ENCODE peak calls at places on chromosomes 5 and 9, in seven cellular contexts. F is HepG2, R is GM23338, Z is endothelial cell of umbilical vein, K is HCT116, B is K562, I is H1. Y is an unnamed sample.
A peak's percentile ranks its signal among the peaks of the same experiment; 100 is the strongest.

GRCh38 chr9:133225171-133226011 is 16.3 kb upstream of the OBP2B start:
- DNase-seq in F (no peak), R (no peak), Z (no peak), K (no peak), B (no peak), I (no peak), Y (no peak)

GRCh38 chr9:125850763-125851162 is 103.6 kb downstream of the PBX3 start:
- DNase-seq in F (peak; percentile 78), R (no peak), Z (no peak), K (no peak), B (no peak), I (no peak), Y (no peak)

GRCh38 chr5:120160120-120160895 is 303.8 kb upstream of the PRR16 start:
- DNase-seq in F (no peak), R (no peak), Z (no peak), K (no peak), B (no peak), I (no peak), Y (no peak)

GRCh38 chr5:181053760-181054122 is 13.7 kb downstream of the BTNL9 start:
- DNase-seq in F (no peak), R (peak; percentile 58), Z (no peak), K (no peak), B (no peak), I (no peak), Y (no peak)

GRCh38 chr9:37676411-37676830 is 25.7 kb downstream of the FRMPD1 start:
- DNase-seq in F (no peak), R (no peak), Z (no peak), K (no peak), B (no peak), I (no peak), Y (no peak)

GRCh38 chr5:150847334-150847695 is 994 bp downstream of the IRGM start:
- DNase-seq in F (no peak), R (no peak), Z (no peak), K (no peak), B (no peak), I (no peak), Y (no peak)

GRCh38 chr5:158718738-158719505 is 380.8 kb downstream of the EBF1 start:
- DNase-seq in F (no peak), R (no peak), Z (no peak), K (no peak), B (no peak), I (no peak), Y (no peak)

GRCh38 chr9:101072259-101072658 is 43.7 kb downstream of the PLPPR1 start:
- DNase-seq in F (no peak), R (no peak), Z (no peak), K (no peak), B (no peak), I (no peak), Y (no peak)

GRCh38 chr9:35649431-35650340 is 1.0 kb downstream of the SIT1 start:
- DNase-seq in F (no peak), R (no peak), Z (no peak), K (no peak), B (peak; percentile 28), I (no peak), Y (no peak)

GRCh38 chr5:31990296-31990695 is 183.8 kb downstream of the GOLPH3 start:
- DNase-seq in F (no peak), R (no peak), Z (no peak), K (no peak), B (no peak), I (no peak), Y (no peak)

GRCh38 chr5:147661576-147661975 is 121.0 kb downstream of the JAKMIP2 start:
- DNase-seq in F (no peak), R (no peak), Z (no peak), K (no peak), B (no peak), I (no peak), Y (no peak)

GRCh38 chr5:110625376-110625999 is 101.0 kb downstream of the TMEM232 start:
- DNase-seq in F (peak; percentile 9), R (peak; percentile 67), Z (peak; percentile 33), K (peak; percentile 22), B (no peak), I (no peak), Y (peak; percentile 30)

GRCh38 chr5:54601832-54602231 is 84.3 kb downstream of the SNX18 start:
- DNase-seq in F (no peak), R (no peak), Z (no peak), K (no peak), B (no peak), I (no peak), Y (no peak)

GRCh38 chr5:124156408-124157027 is 589.9 kb downstream of the ZNF608 start:
- DNase-seq in F (no peak), R (no peak), Z (peak; percentile 60), K (no peak), B (no peak), I (no peak), Y (no peak)

DNA sequence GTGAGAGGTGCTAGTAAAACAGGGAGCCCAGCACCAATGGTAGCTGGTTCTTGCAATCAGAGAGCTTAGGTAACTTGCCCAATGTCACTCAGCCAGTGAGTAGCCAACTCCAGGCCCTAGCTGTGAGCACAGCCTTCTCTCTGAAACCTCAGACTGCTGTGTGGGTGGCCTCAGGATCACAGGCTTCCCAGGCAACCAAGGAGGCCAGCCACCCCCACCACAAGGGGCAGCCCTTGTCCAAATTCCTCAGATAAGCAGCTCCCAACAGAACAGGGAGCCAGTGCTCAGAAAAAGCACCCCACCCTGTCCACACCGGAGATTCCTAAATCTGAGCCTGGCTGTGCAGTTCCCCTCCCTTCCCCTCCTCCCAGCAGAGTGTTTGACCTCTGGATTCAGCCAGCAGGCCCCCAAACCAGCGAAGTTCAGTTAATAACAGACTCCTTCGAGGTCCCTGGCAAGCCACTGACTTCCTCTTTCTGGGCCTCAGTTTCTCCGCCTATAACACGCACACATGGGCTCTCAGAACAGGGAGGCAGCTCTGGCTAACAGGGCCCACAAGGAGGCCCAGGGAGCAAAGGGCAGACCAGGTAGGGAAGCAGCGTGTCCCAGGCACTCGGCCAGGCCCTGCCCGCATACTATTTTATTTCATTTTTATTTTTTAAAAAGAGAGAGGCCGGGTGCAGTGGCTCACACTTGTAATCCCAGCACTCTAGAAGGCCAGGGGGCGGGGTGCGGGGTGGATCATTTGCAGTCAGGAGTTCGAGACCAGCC is 2.7 kb downstream of the EEIG1 start:
- DNase-seq in F (no peak), R (peak; percentile 74), Z (no peak), K (no peak), B (peak; percentile 52), I (no peak), Y (no peak)
- TF ChIP-seq POLR2AphosphoS5 in F (no peak), R (no peak), Z (no peak), K (peak; percentile 16), B (no peak), I (no peak), Y (no peak)

DNA sequence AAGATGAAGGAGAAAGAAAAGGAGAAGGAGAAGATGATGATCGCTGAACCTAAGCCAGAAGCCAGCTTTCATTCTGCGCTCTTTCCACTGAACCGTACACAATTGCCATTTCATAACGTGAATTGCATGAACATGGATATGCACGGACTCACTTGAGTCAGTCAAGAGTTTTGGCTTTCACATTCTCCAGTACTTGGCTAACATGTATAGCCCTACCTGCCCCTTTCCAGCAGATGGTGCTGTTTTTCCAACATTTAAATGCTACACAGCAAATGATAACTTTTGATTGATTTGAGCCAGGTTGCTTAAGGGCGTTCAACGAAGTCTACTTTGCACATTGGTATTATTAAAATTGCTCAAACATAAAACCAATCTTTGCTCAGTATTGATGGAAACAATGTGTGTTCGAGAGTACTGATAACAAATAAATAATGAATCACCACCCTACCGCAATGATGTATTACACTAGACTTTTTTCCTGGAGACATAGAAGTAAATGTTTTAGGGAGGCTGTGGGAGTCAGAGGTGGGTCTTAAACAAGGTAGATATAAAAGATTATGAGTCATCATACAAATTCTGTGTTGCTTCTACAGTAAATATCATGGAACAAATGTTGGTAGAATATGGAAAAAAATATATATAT is 196.4 kb downstream of the TRPM3 start:
- DNase-seq in F (peak; percentile 56), R (peak; percentile 83), Z (peak; percentile 90), K (peak; percentile 48), B (peak; percentile 11), I (no peak), Y (peak; percentile 16)
- H3K4me3 ChIP-seq in F (no peak overlapping the region), R (no peak overlapping the region), Z (peak overlapping the region; percentile 8), K (no peak overlapping the region), B (no peak overlapping the region), I (no peak overlapping the region), Y (no peak overlapping the region)

GRCh38 chr5:43039468-43040286 is 442 bp downstream of the ANXA2R start:
- DNase-seq in F (peak; percentile 50), R (peak; percentile 60), Z (peak; percentile 83), K (peak; percentile 56), B (peak; percentile 30), I (no peak), Y (no peak)
- TF ChIP-seq EZH2 in F (no peak), R (peak; percentile 73), Z (no peak), K (no peak), B (no peak), I (peak; percentile 90), Y (no peak)

GRCh38 chr9:135282001-135282731 is 194.7 kb downstream of the OLFM1 start:
- DNase-seq in F (peak; percentile 6), R (no peak), Z (no peak), K (peak; percentile 27), B (no peak), I (no peak), Y (no peak)
- TF ChIP-seq POLR2AphosphoS5 in F (no peak), R (no peak), Z (no peak), K (peak; percentile 16), B (no peak), I (no peak), Y (no peak)

GRCh38 chr9:4663956-4664355 is 1.9 kb downstream of the PLPP6 start:
- DNase-seq in F (no peak), R (no peak), Z (no peak), K (no peak), B (no peak), I (no peak), Y (no peak)
- H3K4me3 ChIP-seq in F (peak overlapping the region; percentile 75), R (peak overlapping the region; percentile 79), Z (no peak overlapping the region), K (no peak overlapping the region), B (no peak overlapping the region), I (peak overlapping the region; percentile 84), Y (peak overlapping the region; percentile 88)